ENCODE peak calls at places on chromosomes 4 and X, in five cellular contexts. W is AG04449, U is NCI-H748 treated with DMSO at 0.1 percent for 48 hours, A is NAMALWA, J is Right ventricle myocardium superior. Z is an unnamed sample.

GRCh38 chrX:374566-374965 is 12.1 kb downstream of the PPP2R3B start:
- DNase-seq in W (no peak), U (no peak), A (no peak), J (peak), Z (no peak)

GRCh38 chrX:16870861-16871584 is 861 bp upstream of the RBBP7 start:
- DNase-seq in W (no peak), U (no peak), A (peak), J (no peak), Z (peak)

GRCh38 chrX:34503119-34503518 is 154.0 kb downstream of the TMEM47 start:
- DNase-seq in W (no peak), U (no peak), A (no peak), J (no peak), Z (no peak)

GRCh38 chrX:115948018-115948923 is 222.3 kb upstream of the AGTR2 start:
- DNase-seq in W (no peak), U (no peak), A (peak), J (no peak), Z (no peak)

GRCh38 chr4:21469438-21470032 is 479.0 kb downstream of the KCNIP4 start:
- DNase-seq in W (no peak), U (no peak), A (peak), J (no peak), Z (no peak)

GRCh38 chrX:151703487-151703886 is 8.2 kb downstream of the PRRG3 start:
- DNase-seq in W (no peak), U (no peak), A (no peak), J (peak), Z (no peak)

GRCh38 chr4:165118256-165118909 is 5.7 kb upstream of the TMEM192 start:
- DNase-seq in W (no peak), U (no peak), A (no peak), J (no peak), Z (no peak)

GRCh38 chrX:57286507-57287251 is at the start of gene FAAH2:
- DNase-seq in W (no peak), U (peak), A (no peak), J (no peak), Z (peak)

GRCh38 chrX:26026179-26026578 is 112.0 kb upstream of the MAGEB18 start:
- DNase-seq in W (no peak), U (no peak), A (no peak), J (no peak), Z (no peak)

GRCh38 chr4:83536649-83537352 is 893 bp downstream of the GPAT3 start:
- DNase-seq in W (no peak), U (no peak), A (no peak), J (no peak), Z (peak)

GRCh38 chrX:135112096-135112729 is 8.1 kb downstream of the ETDB start:
- DNase-seq in W (no peak), U (no peak), A (peak), J (no peak), Z (peak)

GRCh38 chrX:150258463-150259430 is 104.4 kb upstream of the MAMLD1 start:
- DNase-seq in W (no peak), U (no peak), A (no peak), J (no peak), Z (no peak)

GRCh38 chrX:33741807-33742206 is 390.3 kb downstream of the FAM47A start:
- DNase-seq in W (no peak), U (no peak), A (no peak), J (no peak), Z (no peak)

GRCh38 chr4:173257732-173258717 is 76.1 kb downstream of the HMGB2 start:
- DNase-seq in W (no peak), U (peak), A (peak), J (peak), Z (peak)

GRCh38 chr4:39036172-39036571 is 4.0 kb upstream of the TMEM156 start:
- DNase-seq in W (peak), U (no peak), A (no peak), J (no peak), Z (no peak)

GRCh38 chrX:72057331-72057730 is 74.4 kb downstream of the RTL5 start:
- DNase-seq in W (no peak), U (no peak), A (no peak), J (no peak), Z (no peak)

GRCh38 chr4:39394706-39395105 is 12.0 kb upstream of the KLB start:
- DNase-seq in W (no peak), U (no peak), A (no peak), J (no peak), Z (no peak)

GRCh38 chrX:133961046-133961445 is 24.3 kb downstream of the GPC3 start:
- DNase-seq in W (no peak), U (no peak), A (no peak), J (no peak), Z (no peak)